ENCODE peak calls at places on chromosome 18, in nine cellular contexts. O, X, R, S, G, E, Q, V and I are unnamed samples.
A peak's percentile ranks its signal among the peaks of the same experiment; 100 is the strongest.

GRCh38 chr18:48608581-48608980 is 69.8 kb downstream of the CTIF start:
- DNase-seq in O (no peak), X (no peak), R (no peak), S (no peak), G (no peak), E (no peak), Q (no peak), V (no peak), I (no peak)

GRCh38 chr18:49584431-49584830 is 22.6 kb downstream of the LIPG start:
- DNase-seq in O (no peak), X (no peak), R (no peak), S (no peak), G (no peak), E (no peak), Q (no peak), V (peak; percentile 41), I (no peak)

GRCh38 chr18:46627136-46627535 is 29.9 kb downstream of the LOXHD1 start:
- DNase-seq in O (no peak), X (no peak), R (no peak), S (no peak), G (peak; percentile 20), E (no peak), Q (no peak), V (no peak), I (no peak)

GRCh38 chr18:13178976-13179375 is 39.6 kb upstream of the LDLRAD4 start:
- DNase-seq in O (no peak), X (no peak), R (no peak), S (no peak), G (no peak), E (peak; percentile 57), Q (no peak), V (peak; percentile 82), I (no peak)

GRCh38 chr18:37812961-37813360 is 247.4 kb upstream of the CELF4 start:
- DNase-seq in O (no peak), X (no peak), R (no peak), S (no peak), G (no peak), E (no peak), Q (no peak), V (no peak), I (no peak)

GRCh38 chr18:63505566-63506335 is 29.0 kb downstream of the SERPINB5 start:
- DNase-seq in O (peak; percentile 5), X (no peak), R (no peak), S (peak; percentile 15), G (no peak), E (peak; percentile 23), Q (no peak), V (no peak), I (no peak)

GRCh38 chr18:79779021-79779699 is 18.6 kb upstream of the KCNG2 start:
- DNase-seq in O (no peak), X (no peak), R (no peak), S (no peak), G (no peak), E (no peak), Q (no peak), V (no peak), I (no peak)

GRCh38 chr18:25351773-25352628 is at the start of gene ZNF521:
- DNase-seq in O (peak; percentile 88), X (peak; percentile 14), R (peak; percentile 46), S (peak; percentile 33), G (peak; percentile 78), E (peak; percentile 27), Q (peak; percentile 86), V (peak; percentile 89), I (no peak)

GRCh38 chr18:31586616-31587015 is 5.1 kb upstream of the TTR start:
- DNase-seq in O (no peak), X (no peak), R (no peak), S (no peak), G (no peak), E (no peak), Q (no peak), V (no peak), I (no peak)

GRCh38 chr18:79548621-79548985 is 131.0 kb upstream of the CTDP1 start:
- DNase-seq in O (no peak), X (no peak), R (no peak), S (no peak), G (no peak), E (no peak), Q (no peak), V (no peak), I (no peak)

GRCh38 chr18:21184396-21184996 is 57.5 kb upstream of the GREB1L start:
- DNase-seq in O (no peak), X (no peak), R (no peak), S (no peak), G (no peak), E (no peak), Q (no peak), V (no peak), I (no peak)

GRCh38 chr18:3873698-3874495 is 423.9 kb downstream of the TGIF1 start:
- DNase-seq in O (no peak), X (no peak), R (no peak), S (no peak), G (no peak), E (no peak), Q (no peak), V (no peak), I (no peak)

GRCh38 chr18:13578400-13578799 is 148.0 kb downstream of the FAM210A start:
- DNase-seq in O (no peak), X (no peak), R (no peak), S (no peak), G (no peak), E (no peak), Q (no peak), V (no peak), I (no peak)

GRCh38 chr18:24470022-24470618 is 9.7 kb downstream of the HRH4 start:
- DNase-seq in O (no peak), X (no peak), R (peak; percentile 40), S (no peak), G (no peak), E (no peak), Q (no peak), V (no peak), I (no peak)

GRCh38 chr18:48833701-48834394 is 116.9 kb downstream of the SMAD7 start:
- DNase-seq in O (no peak), X (peak; percentile 50), R (no peak), S (no peak), G (no peak), E (peak; percentile 32), Q (no peak), V (peak; percentile 65), I (peak; percentile 28)

GRCh38 chr18:40314199-40314598 is 1640.8 kb upstream of the PIK3C3 start:
- DNase-seq in O (no peak), X (no peak), R (no peak), S (no peak), G (no peak), E (no peak), Q (no peak), V (no peak), I (no peak)

GRCh38 chr18:44637210-44638051 is 43.3 kb upstream of the SETBP1 start:
- DNase-seq in O (no peak), X (no peak), R (no peak), S (peak; percentile 28), G (no peak), E (peak; percentile 52), Q (no peak), V (peak; percentile 83), I (no peak)

GRCh38 chr18:56165601-56166355 is 472.6 kb downstream of the TXNL1 start:
- DNase-seq in O (no peak), X (no peak), R (no peak), S (no peak), G (no peak), E (no peak), Q (no peak), V (peak; percentile 27), I (no peak)

GRCh38 chr18:56919190-56919589 is 227.7 kb upstream of the BOD1L2 start:
- DNase-seq in O (no peak), X (no peak), R (no peak), S (no peak), G (no peak), E (no peak), Q (no peak), V (no peak), I (no peak)

GRCh38 chr18:47422524-47422923 is 171.1 kb upstream of the SKOR2 start:
- DNase-seq in O (no peak), X (no peak), R (no peak), S (no peak), G (no peak), E (no peak), Q (no peak), V (no peak), I (no peak)

GRCh38 chr18:78192044-78192443 is 787.6 kb upstream of the SALL3 start:
- DNase-seq in O (no peak), X (no peak), R (peak; percentile 44), S (no peak), G (peak; percentile 80), E (no peak), Q (no peak), V (no peak), I (no peak)

GRCh38 chr18:944440-944839 is 39.8 kb downstream of the ADCYAP1 start:
- DNase-seq in O (no peak), X (no peak), R (no peak), S (no peak), G (no peak), E (peak; percentile 96), Q (no peak), V (peak; percentile 96), I (no peak)

GRCh38 chr18:22505136-22505535 is 87.4 kb upstream of the CTAGE1 start:
- DNase-seq in O (no peak), X (no peak), R (no peak), S (no peak), G (no peak), E (peak; percentile 56), Q (no peak), V (peak; percentile 40), I (no peak)

GRCh38 chr18:22683786-22684185 is 249.3 kb upstream of the RBBP8 start:
- DNase-seq in O (no peak), X (no peak), R (no peak), S (peak; percentile 65), G (no peak), E (no peak), Q (no peak), V (no peak), I (no peak)

GRCh38 chr18:56302161-56302560 is 336.2 kb downstream of the TXNL1 start:
- DNase-seq in O (no peak), X (no peak), R (no peak), S (no peak), G (no peak), E (no peak), Q (no peak), V (no peak), I (no peak)

GRCh38 chr18:50097702-50098101 is 97.2 kb downstream of the MYO5B start:
- DNase-seq in O (no peak), X (no peak), R (no peak), S (no peak), G (no peak), E (no peak), Q (no peak), V (peak; percentile 60), I (no peak)

GRCh38 chr18:48486762-48487161 is 52.1 kb upstream of the CTIF start:
- DNase-seq in O (no peak), X (no peak), R (no peak), S (peak; percentile 27), G (no peak), E (peak; percentile 33), Q (no peak), V (peak; percentile 84), I (no peak)

GRCh38 chr18:32730620-32731021 is 42.2 kb downstream of the KLHL14 start:
- DNase-seq in O (no peak), X (no peak), R (no peak), S (no peak), G (no peak), E (peak; percentile 21), Q (no peak), V (peak; percentile 54), I (no peak)

GRCh38 chr18:44309185-44309584 is 371.5 kb upstream of the SETBP1 start:
- DNase-seq in O (no peak), X (no peak), R (no peak), S (no peak), G (no peak), E (no peak), Q (no peak), V (peak; percentile 60), I (no peak)

GRCh38 chr18:68244786-68245185 is 470.1 kb downstream of the TMX3 start:
- DNase-seq in O (no peak), X (no peak), R (no peak), S (no peak), G (no peak), E (no peak), Q (no peak), V (peak; percentile 70), I (no peak)

GRCh38 chr18:21080576-21080975 is 31.0 kb downstream of the ROCK1 start:
- DNase-seq in O (no peak), X (no peak), R (no peak), S (no peak), G (no peak), E (no peak), Q (no peak), V (no peak), I (no peak)